ENCODE peak calls at places on chromosomes 13 and 19, in five cellular contexts. T is GM12864; A is psoas muscle; O is CD8-positive, alpha-beta T cell; S is activated B cell treated with CpG ODN at 0.5 μM for 24 hours. M is an unnamed sample.

GRCh38 chr19:40273469-40274360 is 11.4 kb downstream of the AKT2 start:
- DNase-seq in S (no peak), A (no peak), O (no peak), T (no peak), M (no peak)

GRCh38 chr19:18014197-18014596 is 6.2 kb downstream of the ARRDC2 start:
- DNase-seq in A (no peak), O (peak), T (no peak), S (no peak), M (no peak)

GRCh38 chr13:54232700-54233099 is 1204.1 kb downstream of the OLFM4 start:
- DNase-seq in T (no peak), A (no peak), O (no peak), S (no peak), M (no peak)

GRCh38 chr13:112820318-112820717 is 130.5 kb downstream of the ATP11A start:
- DNase-seq in O (no peak), T (no peak), A (no peak), S (no peak), M (no peak)

GRCh38 chr13:75762066-75762937 is 126.2 kb downstream of the LMO7 start:
- DNase-seq in O (peak), A (no peak), S (no peak), T (peak), M (no peak)

GRCh38 chr19:38898788-38899446 is 501 bp downstream of the SIRT2 start:
- DNase-seq in S (no peak), A (no peak), O (no peak), T (no peak), M (no peak)

GRCh38 chr19:55241143-55241934 is 12.8 kb upstream of the TMEM86B start:
- DNase-seq in O (no peak), S (no peak), T (no peak), A (peak), M (no peak)

GRCh38 chr19:19751846-19752245 is 18.9 kb upstream of the ZNF14 start:
- DNase-seq in O (no peak), S (no peak), A (no peak), T (no peak), M (no peak)

GRCh38 chr13:48304132-48304876 is 753 bp downstream of the RB1 start:
- DNase-seq in T (peak), A (no peak), S (peak), O (no peak), M (peak)

GRCh38 chr19:19274716-19275115 is 1.6 kb upstream of the TM6SF2 start:
- DNase-seq in A (no peak), S (no peak), T (no peak), O (no peak), M (no peak)

GRCh38 chr13:66618702-66619101 is 611.4 kb downstream of the PCDH9 start:
- DNase-seq in S (no peak), O (no peak), A (no peak), T (no peak), M (no peak)

GRCh38 chr19:32921624-32922023 is 50.1 kb downstream of the CEP89 start:
- DNase-seq in S (no peak), O (no peak), A (no peak), T (no peak), M (no peak)

GRCh38 chr19:7507884-7508283 is 8.0 kb upstream of the ZNF358 start:
- DNase-seq in T (no peak), A (peak), O (no peak), S (no peak), M (peak)

GRCh38 chr19:29255912-29256311 is 43.0 kb upstream of the UQCRFS1 start:
- DNase-seq in A (no peak), O (no peak), S (no peak), T (no peak), M (no peak)

GRCh38 chr19:29259153-29259552 is 46.2 kb upstream of the UQCRFS1 start:
- DNase-seq in O (no peak), T (no peak), S (no peak), A (no peak), M (no peak)

GRCh38 chr19:29256516-29256915 is 43.6 kb upstream of the UQCRFS1 start:
- DNase-seq in S (no peak), T (no peak), A (no peak), O (no peak), M (no peak)

GRCh38 chr19:29259867-29260281 is 46.9 kb upstream of the UQCRFS1 start:
- DNase-seq in O (no peak), T (no peak), S (no peak), A (peak), M (no peak)

DNA sequence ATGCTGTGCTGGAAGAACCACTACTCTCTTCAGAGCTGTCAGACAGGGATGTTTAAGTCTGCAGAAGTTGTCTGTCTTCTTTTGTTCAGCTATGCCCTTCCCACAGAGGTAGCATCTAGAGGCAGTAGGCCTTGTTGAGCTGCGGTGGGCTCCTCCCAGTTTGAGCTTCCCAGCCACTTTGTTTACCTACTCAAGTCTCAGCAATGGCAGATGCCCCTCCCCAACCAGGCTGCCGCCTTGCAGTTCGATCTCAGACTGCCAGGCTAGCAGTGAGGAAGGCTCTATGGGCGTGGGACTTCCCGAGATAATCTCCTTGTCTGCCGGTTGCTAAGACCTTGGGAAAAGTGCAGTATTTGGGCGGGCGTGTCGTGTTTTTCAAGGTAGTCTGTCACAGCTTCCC is 42.1 kb upstream of the UQCRFS1 start:
- DNase-seq in A (no peak), S (no peak), O (no peak), T (no peak), M (no peak)
- TF ChIP-seq CTCF in A (no peak), S (no peak), O (no peak), T (no peak), M (no peak)

GRCh38 chr13:110410000-110410399 is 102.9 kb downstream of the COL4A2 start:
- DNase-seq in S (no peak), T (no peak), O (no peak), A (no peak), M (no peak)

GRCh38 chr13:110407021-110407420 is 99.9 kb downstream of the COL4A2 start:
- DNase-seq in S (no peak), A (no peak), O (no peak), T (no peak), M (no peak)

GRCh38 chr13:110409581-110409992 is 102.5 kb downstream of the COL4A2 start:
- DNase-seq in T (no peak), O (no peak), A (no peak), S (no peak), M (peak)

GRCh38 chr13:110407531-110407930 is 100.4 kb downstream of the COL4A2 start:
- DNase-seq in A (no peak), S (no peak), T (no peak), O (no peak), M (no peak)

DNA sequence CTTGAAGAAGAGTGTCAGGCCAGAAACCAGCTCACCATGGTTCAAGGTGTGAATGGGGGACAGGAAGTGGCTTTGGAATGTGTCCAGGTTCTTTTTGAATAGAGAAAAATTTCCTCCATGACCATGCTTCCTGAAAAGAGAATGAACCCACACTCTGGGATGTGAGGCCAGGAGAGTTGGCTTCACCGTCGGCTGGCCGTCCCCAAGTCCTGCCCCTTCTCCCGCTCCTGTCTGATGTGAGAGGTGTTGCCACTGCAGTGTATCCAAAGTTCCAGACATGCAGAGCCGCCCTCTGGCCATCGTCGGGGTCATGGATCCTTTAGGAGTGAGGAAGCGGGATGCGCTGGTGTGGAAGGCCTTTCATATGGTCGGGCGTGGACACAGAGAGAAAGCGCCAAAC is 101.2 kb downstream of the COL4A2 start:
- DNase-seq in A (no peak), O (no peak), T (no peak), S (no peak), M (no peak)
- TF ChIP-seq CTCF in A (no peak), O (no peak), T (no peak), S (no peak), M (no peak)

GRCh38 chr13:45441633-45442032 is 23.1 kb upstream of the COG3 start:
- DNase-seq in O (no peak), T (no peak), S (no peak), A (no peak), M (no peak)
- TF ChIP-seq CTCF in O (no peak), T (peak), S (no peak), A (peak), M (no peak)

GRCh38 chr19:33982706-33983105 is 186.0 kb downstream of the KCTD15 start:
- DNase-seq in O (no peak), A (no peak), T (no peak), S (no peak), M (no peak)
- TF ChIP-seq CTCF in O (no peak), A (no peak), T (no peak), S (no peak), M (no peak)

GRCh38 chr19:4362871-4363545 is 19.6 kb downstream of the MPND start:
- DNase-seq in T (no peak), O (no peak), S (no peak), A (no peak), M (no peak)
- TF ChIP-seq CTCF in T (peak), O (no peak), S (no peak), A (no peak), M (no peak)

GRCh38 chr13:43195551-43195950 is 172.2 kb downstream of the DNAJC15 start:
- DNase-seq in O (no peak), T (no peak), A (no peak), S (no peak), M (no peak)
- TF ChIP-seq CTCF in O (no peak), T (peak), A (no peak), S (no peak), M (no peak)

DNA sequence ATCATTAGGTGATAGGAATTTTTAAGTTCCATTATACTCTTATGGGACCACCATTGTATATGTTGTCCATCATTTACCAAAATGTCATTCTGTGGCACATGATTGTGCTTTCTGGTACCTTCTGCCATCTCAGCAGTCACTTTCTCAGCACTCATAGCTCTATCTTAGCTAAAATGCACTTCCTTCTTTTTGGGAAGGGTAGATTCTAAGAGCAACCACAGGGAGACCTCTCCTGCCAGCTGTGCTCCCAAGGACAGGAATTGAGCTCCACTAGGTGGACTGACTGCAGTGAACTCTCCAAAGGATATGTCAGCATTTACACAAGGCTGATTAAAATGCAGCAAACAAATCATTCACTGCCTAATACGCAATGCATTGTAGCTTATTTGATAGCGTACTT is 91.8 kb upstream of the OBI1 start:
- DNase-seq in A (no peak), T (no peak), O (no peak), S (no peak), M (no peak)
- TF ChIP-seq CTCF in A (no peak), T (no peak), O (no peak), S (no peak), M (no peak)

M was measured in tibial artery.